ENCODE peak calls at places on chromosomes 13 and 19, in eight cellular contexts. T, W, B, A, X, M, O and Z are unnamed samples.
A peak's percentile ranks its signal among the peaks of the same experiment; 100 is the strongest.

GRCh38 chr13:110566201-110566600 is 4.7 kb upstream of the RAB20 start:
- DNase-seq in M (no peak), T (no peak), A (no peak), X (no peak), O (no peak), B (no peak), W (no peak), Z (no peak)

GRCh38 chr19:3034845-3035541 is 5.9 kb upstream of the TLE2 start:
- DNase-seq in W (peak; percentile 59), B (peak; percentile 51), T (peak; percentile 49), O (no peak), M (peak; percentile 33), X (no peak), A (no peak), Z (no peak)

GRCh38 chr13:26837102-26837501 is 76.5 kb upstream of the GPR12 start:
- DNase-seq in O (no peak), A (no peak), X (no peak), W (no peak), M (no peak), B (no peak), T (no peak), Z (no peak)

GRCh38 chr19:11767633-11768133 is 883 bp downstream of the ZNF441 start:
- DNase-seq in T (peak; percentile 48), M (peak; percentile 60), O (no peak), X (peak; percentile 32), W (peak; percentile 76), B (peak; percentile 49), A (no peak), Z (peak; percentile 40)

GRCh38 chr13:76383671-76384461 is 502.3 kb downstream of the KCTD12 start:
- DNase-seq in X (no peak), W (peak; percentile 87), M (peak; percentile 15), T (peak; percentile 58), O (peak; percentile 58), A (no peak), B (no peak), Z (no peak)

GRCh38 chr19:52935434-52935833 is 12.2 kb upstream of the ZNF888 start:
- DNase-seq in X (no peak), W (no peak), O (no peak), M (peak; percentile 73), T (no peak), B (peak; percentile 53), A (no peak), Z (no peak)

GRCh38 chr13:79482271-79482970 is 1.5 kb downstream of the NDFIP2 start:
- DNase-seq in T (no peak), B (no peak), X (no peak), A (no peak), M (peak; percentile 38), W (peak; percentile 65), O (no peak), Z (no peak)

GRCh38 chr13:80339841-80340642 is 884 bp downstream of the SPRY2 start:
- DNase-seq in W (peak; percentile 75), X (no peak), A (no peak), B (peak; percentile 46), O (no peak), T (peak; percentile 46), M (peak; percentile 67), Z (peak; percentile 55)

GRCh38 chr19:8233370-8233769 is 24.2 kb downstream of the CERS4 start:
- DNase-seq in O (no peak), M (no peak), X (no peak), A (no peak), B (no peak), T (no peak), W (no peak), Z (no peak)

GRCh38 chr13:106533940-106534843 is 1.3 kb downstream of the EFNB2 start:
- DNase-seq in W (peak; percentile 53), X (peak; percentile 13), T (peak; percentile 48), O (peak; percentile 44), B (peak; percentile 53), M (peak; percentile 85), A (no peak), Z (peak; percentile 63)

GRCh38 chr13:94988654-94989053 is 276.3 kb upstream of the SOX21 start:
- DNase-seq in T (no peak), O (no peak), W (no peak), M (peak; percentile 60), X (no peak), A (no peak), B (no peak), Z (no peak)

GRCh38 chr13:114043421-114044053 is 69.7 kb upstream of the C13orf46 start:
- DNase-seq in W (peak; percentile 85), O (no peak), M (no peak), B (peak; percentile 45), A (peak; percentile 34), T (no peak), X (no peak), Z (peak; percentile 82)